ENCODE peak calls at places on chromosomes 4 and X, in nine cellular contexts. Y is CD8-positive, alpha-beta memory T cell; V is ovary; L is GM12865; W is H7; Q is tibial nerve; D is thyroid gland; I is psoas muscle; Z is brain microvascular endothelial cell. C is an unnamed sample.

GRCh38 chr4:1291996-1292702 is 2.5 kb downstream of the MAEA start:
- DNase-seq in Y (no peak), V (no peak), L (no peak), W (no peak), Q (no peak), D (no peak), I (peak), Z (no peak), C (no peak)

GRCh38 chrX:48648299-48648698 is 35.3 kb upstream of the WAS start:
- DNase-seq in Y (peak), V (peak), L (peak), W (peak), Q (peak), D (peak), I (peak), Z (peak), C (peak)

GRCh38 chr4:137238456-137238855 is 293.8 kb downstream of the PCDH18 start:
- DNase-seq in Y (no peak), V (no peak), L (no peak), W (no peak), Q (no peak), D (no peak), I (no peak), Z (no peak), C (no peak)

GRCh38 chrX:2370436-2370835 is 130.3 kb downstream of the DHRSX start:
- DNase-seq in Y (no peak), V (no peak), L (no peak), W (no peak), Q (no peak), D (no peak), I (no peak), Z (no peak), C (no peak)

GRCh38 chrX:15619053-15619772 is 18.5 kb upstream of the ACE2 start:
- DNase-seq in Y (no peak), V (no peak), L (no peak), W (peak), Q (no peak), D (no peak), I (no peak), Z (no peak), C (peak)

GRCh38 chr4:6195602-6196319 is 4.6 kb downstream of the JAKMIP1 start:
- DNase-seq in Y (no peak), V (no peak), L (no peak), W (peak), Q (no peak), D (no peak), I (no peak), Z (no peak), C (no peak)

GRCh38 chr4:88775026-88775425 is 77.4 kb upstream of the NAP1L5 start:
- DNase-seq in Y (no peak), V (no peak), L (no peak), W (no peak), Q (no peak), D (no peak), I (no peak), Z (no peak), C (no peak)

GRCh38 chrX:107827852-107828251 is 2.2 kb downstream of the MID2 start:
- DNase-seq in Y (no peak), V (no peak), L (no peak), W (no peak), Q (no peak), D (no peak), I (no peak), Z (no peak), C (peak)

GRCh38 chr4:119783200-119783978 is 154.8 kb upstream of the PDE5A start:
- DNase-seq in Y (no peak), V (no peak), L (no peak), W (no peak), Q (no peak), D (no peak), I (no peak), Z (no peak), C (no peak)

GRCh38 chrX:51144828-51145442 is 187.7 kb upstream of the NUDT10 start:
- DNase-seq in Y (no peak), V (no peak), L (peak), W (peak), Q (no peak), D (peak), I (no peak), Z (peak), C (peak)

GRCh38 chrX:40100141-40100536 is 2.4 kb upstream of the BCOR start:
- DNase-seq in Y (no peak), V (peak), L (peak), W (peak), Q (no peak), D (peak), I (no peak), Z (no peak), C (no peak)

GRCh38 chr4:85747871-85748491 is 273.0 kb downstream of the ARHGAP24 start:
- DNase-seq in Y (no peak), V (no peak), L (peak), W (peak), Q (no peak), D (peak), I (no peak), Z (peak), C (peak)

GRCh38 chr4:108166441-108167315 is 2.1 kb downstream of the LEF1 start:
- DNase-seq in Y (peak), V (no peak), L (peak), W (peak), Q (no peak), D (no peak), I (no peak), Z (no peak), C (peak)

GRCh38 chrX:8405631-8406030 is 59.0 kb upstream of the VCX3B start:
- DNase-seq in Y (no peak), V (no peak), L (no peak), W (no peak), Q (no peak), D (no peak), I (no peak), Z (no peak), C (no peak)

GRCh38 chr4:8779371-8779988 is 92.2 kb downstream of the HMX1 start:
- DNase-seq in Y (no peak), V (no peak), L (no peak), W (no peak), Q (no peak), D (no peak), I (no peak), Z (no peak), C (no peak)

GRCh38 chr4:52709155-52709554 is 42.1 kb downstream of the ERVMER34-1 start:
- DNase-seq in Y (no peak), V (no peak), L (no peak), W (no peak), Q (no peak), D (no peak), I (no peak), Z (no peak), C (no peak)

GRCh38 chr4:52711834-52712171 is 39.4 kb downstream of the ERVMER34-1 start:
- DNase-seq in Y (no peak), V (no peak), L (no peak), W (no peak), Q (no peak), D (no peak), I (no peak), Z (no peak), C (no peak)

GRCh38 chr4:52712991-52713275 is 38.3 kb downstream of the ERVMER34-1 start:
- DNase-seq in Y (no peak), V (no peak), L (no peak), W (no peak), Q (no peak), D (no peak), I (no peak), Z (no peak), C (no peak)

GRCh38 chr4:52712172-52712990 is 38.8 kb downstream of the ERVMER34-1 start:
- DNase-seq in Y (peak), V (peak), L (peak), W (peak), Q (peak), D (peak), I (peak), Z (peak), C (peak)

GRCh38 chr4:52711271-52711670 is 40.0 kb downstream of the ERVMER34-1 start:
- DNase-seq in Y (no peak), V (no peak), L (peak), W (no peak), Q (no peak), D (no peak), I (no peak), Z (no peak), C (no peak)
- H3K4me3 ChIP-seq in Y (no peak), V (no peak), L (peak), W (no peak), Q (no peak), D (no peak), I (no peak), Z (no peak), C (no peak)

GRCh38 chr4:146032234-146032860 is 93.7 kb upstream of the ZNF827 start:
- DNase-seq in Y (no peak), V (no peak), L (peak), W (no peak), Q (no peak), D (no peak), I (no peak), Z (no peak), C (no peak)

GRCh38 chr4:146029939-146030710 is 91.5 kb upstream of the ZNF827 start:
- DNase-seq in Y (no peak), V (no peak), L (peak), W (peak), Q (no peak), D (no peak), I (no peak), Z (no peak), C (no peak)

GRCh38 chr4:146029147-146029546 is 90.5 kb upstream of the ZNF827 start:
- DNase-seq in Y (no peak), V (no peak), L (peak), W (no peak), Q (no peak), D (no peak), I (no peak), Z (no peak), C (peak)

GRCh38 chr4:146033149-146033548 is 94.5 kb upstream of the ZNF827 start:
- DNase-seq in Y (no peak), V (no peak), L (peak), W (no peak), Q (no peak), D (peak), I (no peak), Z (no peak), C (no peak)
- H3K4me3 ChIP-seq in Y (no peak), V (no peak), L (peak), W (no peak), Q (no peak), D (no peak), I (no peak), Z (no peak), C (no peak)

DNA sequence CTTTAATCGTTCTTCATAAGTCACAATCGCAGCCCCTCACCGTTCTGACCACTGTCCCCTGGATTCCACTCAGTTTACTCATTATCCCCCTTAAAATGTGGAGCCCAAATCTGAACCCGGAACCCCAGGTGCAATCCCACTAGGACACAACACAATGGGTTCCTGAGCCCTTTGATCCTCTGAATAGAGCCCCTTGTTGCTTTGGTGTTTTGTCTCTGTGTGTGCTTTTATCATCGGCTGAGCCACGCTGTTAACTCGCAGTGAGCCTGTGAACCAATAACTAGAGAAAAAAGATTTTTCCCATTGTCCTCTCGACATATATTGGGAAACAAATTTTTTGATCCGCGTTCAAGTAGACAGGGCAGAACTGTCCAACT is 654 bp upstream of the PDHA1 start:
- DNase-seq in Y (no peak), V (no peak), L (no peak), W (peak), Q (no peak), D (no peak), I (no peak), Z (no peak), C (no peak)
- H3K4me3 ChIP-seq in Y (peak), V (peak), L (peak), W (peak), Q (peak), D (peak), I (peak), Z (peak), C (peak)

DNA sequence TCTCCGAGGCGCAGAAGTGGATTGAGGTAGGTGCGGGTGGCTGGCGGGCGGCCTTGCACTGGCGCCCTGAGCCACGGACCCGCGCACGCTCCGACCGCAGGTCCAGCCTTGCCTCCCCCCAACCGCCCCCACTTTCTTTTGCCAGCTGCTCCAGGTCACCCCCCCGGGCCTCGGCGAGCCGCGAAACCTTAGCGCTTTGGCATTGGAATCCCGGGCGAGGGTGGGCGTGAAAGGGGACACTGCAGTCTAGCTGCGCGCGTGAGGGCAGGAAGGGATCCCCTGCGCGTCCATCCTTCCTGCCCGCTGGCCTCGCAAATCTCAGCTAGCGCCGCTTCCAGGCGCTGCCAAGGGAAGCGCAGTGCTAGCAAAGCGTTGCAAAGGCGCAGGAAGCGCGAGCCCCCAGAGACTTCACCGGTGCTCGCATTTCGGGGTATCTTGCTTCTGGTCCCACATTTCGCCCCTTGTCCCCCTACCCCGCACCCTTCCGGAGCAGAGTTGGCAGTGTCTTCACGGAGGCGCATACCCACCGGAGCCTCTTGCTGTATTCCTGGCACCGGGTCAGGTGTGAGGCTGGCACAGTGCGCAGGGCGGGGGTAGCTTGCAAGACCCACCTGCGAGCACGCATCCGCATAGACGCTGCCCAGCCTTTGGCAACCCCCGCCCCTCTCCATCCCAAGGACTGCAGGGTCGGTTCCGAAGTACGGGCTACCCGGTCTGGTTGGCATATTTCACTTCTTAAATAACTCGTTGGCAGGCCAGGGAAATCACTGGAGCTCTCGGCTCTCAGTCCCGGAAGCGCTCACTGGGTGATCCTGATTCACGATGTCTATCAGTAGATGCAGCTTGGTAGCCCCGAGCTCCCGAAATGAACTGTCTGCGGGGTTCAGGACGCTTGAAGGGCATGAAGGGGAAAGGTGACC is 104.4 kb downstream of the UCHL1 start:
- DNase-seq in Y (no peak), V (peak), L (no peak), W (peak), Q (no peak), D (peak), I (peak), Z (no peak), C (peak)
- H3K4me3 ChIP-seq in Y (no peak), V (peak), L (peak), W (peak), Q (peak), D (peak), I (peak), Z (peak), C (peak)

GRCh38 chrX:53084043-53084570 is 1.9 kb downstream of the TSPYL2 start:
- DNase-seq in Y (no peak), V (no peak), L (no peak), W (no peak), Q (no peak), D (no peak), I (no peak), Z (no peak), C (peak)
- H3K4me3 ChIP-seq in Y (no peak), V (peak), L (no peak), W (no peak), Q (peak), D (no peak), I (peak), Z (no peak), C (no peak)

GRCh38 chr4:41006141-41006540 is 208.2 kb downstream of the APBB2 start:
- DNase-seq in Y (no peak), V (no peak), L (no peak), W (no peak), Q (no peak), D (no peak), I (no peak), Z (no peak), C (no peak)

GRCh38 chr4:41014158-41014557 is 200.2 kb downstream of the APBB2 start:
- DNase-seq in Y (no peak), V (no peak), L (no peak), W (no peak), Q (no peak), D (no peak), I (no peak), Z (no peak), C (no peak)

GRCh38 chr4:41013746-41014145 is 200.6 kb downstream of the APBB2 start:
- DNase-seq in Y (no peak), V (no peak), L (no peak), W (no peak), Q (no peak), D (no peak), I (peak), Z (no peak), C (no peak)

GRCh38 chr4:41012308-41012707 is 202.0 kb downstream of the APBB2 start:
- DNase-seq in Y (no peak), V (no peak), L (no peak), W (no peak), Q (no peak), D (no peak), I (no peak), Z (no peak), C (no peak)

DNA sequence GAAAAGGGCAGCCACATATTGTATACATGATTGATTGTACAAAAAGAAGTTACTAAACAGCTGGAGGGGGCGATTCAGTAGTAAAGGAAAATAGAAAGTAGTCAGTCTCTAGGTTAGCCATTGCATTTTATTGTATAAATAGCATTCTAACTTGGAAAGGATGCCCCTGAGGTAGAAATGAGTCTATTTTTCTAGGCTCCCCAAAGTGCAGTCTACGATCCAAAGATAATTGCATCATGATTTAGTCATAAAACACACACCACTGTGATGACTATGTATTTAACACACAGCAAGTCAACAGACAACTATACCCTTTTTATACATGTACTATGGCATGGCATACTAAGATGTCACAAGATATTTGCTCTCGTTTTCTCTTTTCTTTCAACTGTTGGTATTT is 204.9 kb downstream of the APBB2 start:
- DNase-seq in Y (no peak), V (no peak), L (no peak), W (no peak), Q (no peak), D (no peak), I (no peak), Z (no peak), C (peak)
- H3K4me3 ChIP-seq in Y (no peak), V (no peak), L (no peak), W (no peak), Q (no peak), D (no peak), I (no peak), Z (no peak), C (no peak)

DNA sequence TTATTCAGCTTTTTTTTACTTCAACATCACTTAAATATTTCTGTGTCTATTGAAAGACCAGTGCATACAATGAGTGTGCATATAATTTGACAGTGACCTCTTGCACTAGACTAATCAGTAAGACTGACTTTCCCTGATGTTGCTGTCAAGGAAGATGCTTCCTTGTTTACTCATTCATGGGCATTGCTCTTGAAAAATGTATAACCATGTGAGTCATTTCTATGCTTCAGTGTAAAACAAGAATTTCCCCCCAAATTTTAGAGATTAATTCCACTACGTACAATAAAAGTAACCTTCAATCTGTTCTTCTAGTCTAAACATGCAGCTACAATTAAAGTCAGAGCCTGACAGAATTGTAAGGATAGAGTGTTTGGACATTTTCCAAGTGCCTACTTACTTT is 935.7 kb downstream of the RAPGEF2 start:
- DNase-seq in Y (no peak), V (no peak), L (no peak), W (no peak), Q (no peak), D (no peak), I (no peak), Z (no peak), C (no peak)
- H3K4me3 ChIP-seq in Y (no peak), V (no peak), L (no peak), W (no peak), Q (no peak), D (no peak), I (no peak), Z (no peak), C (no peak)

DNA sequence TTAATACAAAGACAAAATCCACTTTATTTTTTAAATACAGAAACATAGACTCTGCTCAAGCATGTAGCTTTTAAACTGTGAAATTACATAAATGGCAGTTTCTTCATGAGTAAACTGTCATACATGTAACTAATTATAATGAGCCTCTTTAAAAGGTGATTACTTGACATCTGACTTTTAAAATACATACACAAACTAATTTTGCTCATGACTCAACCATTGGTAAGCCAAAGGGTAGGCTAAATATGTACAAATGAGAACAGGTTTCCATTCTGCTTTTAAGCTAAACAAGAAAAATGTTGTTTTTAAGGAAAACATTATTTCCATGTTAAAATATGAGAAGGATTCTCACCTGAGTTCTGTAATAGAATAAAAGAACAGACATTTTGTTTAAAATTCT is 27.9 kb downstream of the CAMK2D start:
- DNase-seq in Y (no peak), V (no peak), L (no peak), W (no peak), Q (no peak), D (no peak), I (no peak), Z (no peak), C (no peak)
- H3K4me3 ChIP-seq in Y (no peak), V (no peak), L (no peak), W (no peak), Q (no peak), D (no peak), I (no peak), Z (no peak), C (no peak)